ENCODE peak calls at places on chromosome 18, in seven cellular contexts. Y, I, D, B, O, L and A are unnamed samples.

GRCh38 chr18:26723986-26724385 is 141.5 kb downstream of the AQP4 start:
- DNase-seq in L (no peak), D (no peak), B (no peak), O (no peak), I (no peak), Y (no peak), A (no peak)

GRCh38 chr18:44799422-44800421 is 119.0 kb downstream of the SETBP1 start:
- DNase-seq in I (no peak), D (no peak), L (no peak), Y (no peak), B (no peak), O (no peak), A (no peak)

GRCh38 chr18:45571714-45572113 is 43.6 kb upstream of the SLC14A2 start:
- DNase-seq in I (no peak), Y (no peak), L (no peak), O (no peak), B (no peak), D (no peak), A (no peak)

GRCh38 chr18:78984941-78985784 is 5.5 kb downstream of the SALL3 start:
- DNase-seq in Y (no peak), D (no peak), B (peak), I (no peak), O (no peak), L (no peak), A (no peak)

GRCh38 chr18:963276-963675 is 58.6 kb downstream of the ADCYAP1 start:
- DNase-seq in D (no peak), O (no peak), L (no peak), I (no peak), B (no peak), Y (no peak), A (no peak)

GRCh38 chr18:23433360-23433759 is 19.7 kb upstream of the RIOK3 start:
- DNase-seq in D (no peak), B (no peak), L (no peak), O (peak), Y (no peak), I (no peak), A (no peak)

GRCh38 chr18:5104246-5104645 is 92.8 kb downstream of the AKAIN1 start:
- DNase-seq in O (no peak), B (no peak), Y (no peak), I (no peak), D (no peak), L (no peak), A (no peak)

GRCh38 chr18:10020176-10020575 is 106.4 kb downstream of the VAPA start:
- DNase-seq in B (peak), D (no peak), Y (peak), O (no peak), L (no peak), I (no peak), A (no peak)